ENCODE peak calls at places on chromosomes 3 and 15, in five cellular contexts. One of them, this sample, is unnamed.
A peak's percentile ranks its signal among the peaks of the same experiment; 100 is the strongest.

GRCh38 chr3:50372349-50372748 is 13.0 kb upstream of the TMEM115 start:
- DNase-seq in stimulated activated CD4-positive, alpha-beta T cell treated with anti-CD3 and anti-CD28 coated beads, TNF-alpha, amount 100 ng/mL, for 1 hour: no peak
- DNase-seq in activated T-helper 9 cell treated with anti-CD3 and anti-CD28 coated beads, Interleukin-2, amount 50 U/mL, for 16 hours: no peak
- DNase-seq in GM03348: no peak
- DNase-seq in breast epithelium: no peak
- DNase-seq in this sample: no peak

GRCh38 chr3:50502584-50503423 is 630 bp downstream of the CACNA2D2 start:
- DNase-seq in stimulated activated CD4-positive, alpha-beta T cell treated with anti-CD3 and anti-CD28 coated beads, TNF-alpha, amount 100 ng/mL, for 1 hour: no peak
- DNase-seq in activated T-helper 9 cell treated with anti-CD3 and anti-CD28 coated beads, Interleukin-2, amount 50 U/mL, for 16 hours: peak; percentile 6
- DNase-seq in GM03348: no peak
- DNase-seq in breast epithelium: no peak
- DNase-seq in this sample: no peak

GRCh38 chr3:190064112-190064511 is 56.6 kb downstream of the P3H2 start:
- DNase-seq in stimulated activated CD4-positive, alpha-beta T cell treated with anti-CD3 and anti-CD28 coated beads, TNF-alpha, amount 100 ng/mL, for 1 hour: no peak
- DNase-seq in activated T-helper 9 cell treated with anti-CD3 and anti-CD28 coated beads, Interleukin-2, amount 50 U/mL, for 16 hours: no peak
- DNase-seq in GM03348: peak; percentile 68
- DNase-seq in breast epithelium: no peak
- DNase-seq in this sample: peak; percentile 97

GRCh38 chr3:156742401-156742800 is 68.0 kb downstream of the TIPARP start:
- DNase-seq in stimulated activated CD4-positive, alpha-beta T cell treated with anti-CD3 and anti-CD28 coated beads, TNF-alpha, amount 100 ng/mL, for 1 hour: no peak
- DNase-seq in activated T-helper 9 cell treated with anti-CD3 and anti-CD28 coated beads, Interleukin-2, amount 50 U/mL, for 16 hours: no peak
- DNase-seq in GM03348: no peak
- DNase-seq in breast epithelium: no peak
- DNase-seq in this sample: no peak

GRCh38 chr3:197317250-197317963 is 19.0 kb upstream of the DLG1 start:
- DNase-seq in stimulated activated CD4-positive, alpha-beta T cell treated with anti-CD3 and anti-CD28 coated beads, TNF-alpha, amount 100 ng/mL, for 1 hour: no peak
- DNase-seq in activated T-helper 9 cell treated with anti-CD3 and anti-CD28 coated beads, Interleukin-2, amount 50 U/mL, for 16 hours: no peak
- DNase-seq in GM03348: peak; percentile 74
- DNase-seq in breast epithelium: no peak
- DNase-seq in this sample: peak; percentile 94

GRCh38 chr3:11362600-11362999 is 90.4 kb downstream of the ATG7 start:
- DNase-seq in stimulated activated CD4-positive, alpha-beta T cell treated with anti-CD3 and anti-CD28 coated beads, TNF-alpha, amount 100 ng/mL, for 1 hour: no peak
- DNase-seq in activated T-helper 9 cell treated with anti-CD3 and anti-CD28 coated beads, Interleukin-2, amount 50 U/mL, for 16 hours: no peak
- DNase-seq in GM03348: peak; percentile 39
- DNase-seq in breast epithelium: no peak
- DNase-seq in this sample: peak; percentile 38

GRCh38 chr15:36601497-36601932 is 22.1 kb downstream of the CDIN1 start:
- DNase-seq in stimulated activated CD4-positive, alpha-beta T cell treated with anti-CD3 and anti-CD28 coated beads, TNF-alpha, amount 100 ng/mL, for 1 hour: no peak
- DNase-seq in activated T-helper 9 cell treated with anti-CD3 and anti-CD28 coated beads, Interleukin-2, amount 50 U/mL, for 16 hours: no peak
- DNase-seq in GM03348: peak; percentile 83
- DNase-seq in breast epithelium: no peak
- DNase-seq in this sample: peak; percentile 10

GRCh38 chr3:152120606-152121291 is 148.0 kb upstream of the MBNL1 start:
- DNase-seq in stimulated activated CD4-positive, alpha-beta T cell treated with anti-CD3 and anti-CD28 coated beads, TNF-alpha, amount 100 ng/mL, for 1 hour: no peak
- DNase-seq in activated T-helper 9 cell treated with anti-CD3 and anti-CD28 coated beads, Interleukin-2, amount 50 U/mL, for 16 hours: no peak
- DNase-seq in GM03348: peak; percentile 5
- DNase-seq in breast epithelium: no peak
- DNase-seq in this sample: no peak

GRCh38 chr3:191431160-191431822 is 29.7 kb upstream of the PYDC2 start:
- DNase-seq in stimulated activated CD4-positive, alpha-beta T cell treated with anti-CD3 and anti-CD28 coated beads, TNF-alpha, amount 100 ng/mL, for 1 hour: no peak
- DNase-seq in activated T-helper 9 cell treated with anti-CD3 and anti-CD28 coated beads, Interleukin-2, amount 50 U/mL, for 16 hours: no peak
- DNase-seq in GM03348: no peak
- DNase-seq in breast epithelium: no peak
- DNase-seq in this sample: no peak

GRCh38 chr15:94856267-94856854 is 625.0 kb downstream of the MCTP2 start:
- DNase-seq in stimulated activated CD4-positive, alpha-beta T cell treated with anti-CD3 and anti-CD28 coated beads, TNF-alpha, amount 100 ng/mL, for 1 hour: no peak
- DNase-seq in activated T-helper 9 cell treated with anti-CD3 and anti-CD28 coated beads, Interleukin-2, amount 50 U/mL, for 16 hours: no peak
- DNase-seq in GM03348: no peak
- DNase-seq in breast epithelium: no peak
- DNase-seq in this sample: no peak

GRCh38 chr3:178823140-178823539 is 248.5 kb downstream of the ZMAT3 start:
- DNase-seq in stimulated activated CD4-positive, alpha-beta T cell treated with anti-CD3 and anti-CD28 coated beads, TNF-alpha, amount 100 ng/mL, for 1 hour: no peak
- DNase-seq in activated T-helper 9 cell treated with anti-CD3 and anti-CD28 coated beads, Interleukin-2, amount 50 U/mL, for 16 hours: no peak
- DNase-seq in GM03348: no peak
- DNase-seq in breast epithelium: no peak
- DNase-seq in this sample: no peak

GRCh38 chr3:175336406-175337133 is 477.4 kb downstream of the NAALADL2 start:
- DNase-seq in stimulated activated CD4-positive, alpha-beta T cell treated with anti-CD3 and anti-CD28 coated beads, TNF-alpha, amount 100 ng/mL, for 1 hour: no peak
- DNase-seq in activated T-helper 9 cell treated with anti-CD3 and anti-CD28 coated beads, Interleukin-2, amount 50 U/mL, for 16 hours: no peak
- DNase-seq in GM03348: no peak
- DNase-seq in breast epithelium: no peak
- DNase-seq in this sample: peak; percentile 16

GRCh38 chr3:74426571-74426970 is 187.9 kb downstream of the CNTN3 start:
- DNase-seq in stimulated activated CD4-positive, alpha-beta T cell treated with anti-CD3 and anti-CD28 coated beads, TNF-alpha, amount 100 ng/mL, for 1 hour: no peak
- DNase-seq in activated T-helper 9 cell treated with anti-CD3 and anti-CD28 coated beads, Interleukin-2, amount 50 U/mL, for 16 hours: no peak
- DNase-seq in GM03348: peak; percentile 61
- DNase-seq in breast epithelium: no peak
- DNase-seq in this sample: no peak

GRCh38 chr3:42099020-42099765 is 8.0 kb downstream of the TRAK1 start:
- DNase-seq in stimulated activated CD4-positive, alpha-beta T cell treated with anti-CD3 and anti-CD28 coated beads, TNF-alpha, amount 100 ng/mL, for 1 hour: no peak
- DNase-seq in activated T-helper 9 cell treated with anti-CD3 and anti-CD28 coated beads, Interleukin-2, amount 50 U/mL, for 16 hours: no peak
- DNase-seq in GM03348: no peak
- DNase-seq in breast epithelium: no peak
- DNase-seq in this sample: no peak

GRCh38 chr3:4957978-4958377 is 21.3 kb upstream of the BHLHE40 start:
- DNase-seq in stimulated activated CD4-positive, alpha-beta T cell treated with anti-CD3 and anti-CD28 coated beads, TNF-alpha, amount 100 ng/mL, for 1 hour: no peak
- DNase-seq in activated T-helper 9 cell treated with anti-CD3 and anti-CD28 coated beads, Interleukin-2, amount 50 U/mL, for 16 hours: no peak
- DNase-seq in GM03348: no peak
- DNase-seq in breast epithelium: no peak
- DNase-seq in this sample: no peak

GRCh38 chr15:64807751-64808222 is 17.7 kb downstream of the PIF1 start:
- DNase-seq in stimulated activated CD4-positive, alpha-beta T cell treated with anti-CD3 and anti-CD28 coated beads, TNF-alpha, amount 100 ng/mL, for 1 hour: no peak
- DNase-seq in activated T-helper 9 cell treated with anti-CD3 and anti-CD28 coated beads, Interleukin-2, amount 50 U/mL, for 16 hours: no peak
- DNase-seq in GM03348: no peak
- DNase-seq in breast epithelium: no peak
- DNase-seq in this sample: no peak

GRCh38 chr3:17518189-17519059 is 224.0 kb downstream of the TBC1D5 start:
- DNase-seq in stimulated activated CD4-positive, alpha-beta T cell treated with anti-CD3 and anti-CD28 coated beads, TNF-alpha, amount 100 ng/mL, for 1 hour: no peak
- DNase-seq in activated T-helper 9 cell treated with anti-CD3 and anti-CD28 coated beads, Interleukin-2, amount 50 U/mL, for 16 hours: no peak
- DNase-seq in GM03348: no peak
- DNase-seq in breast epithelium: no peak
- DNase-seq in this sample: no peak

GRCh38 chr3:73525591-73525990 is 99.2 kb downstream of the PDZRN3 start:
- DNase-seq in stimulated activated CD4-positive, alpha-beta T cell treated with anti-CD3 and anti-CD28 coated beads, TNF-alpha, amount 100 ng/mL, for 1 hour: no peak
- DNase-seq in activated T-helper 9 cell treated with anti-CD3 and anti-CD28 coated beads, Interleukin-2, amount 50 U/mL, for 16 hours: no peak
- DNase-seq in GM03348: no peak
- DNase-seq in breast epithelium: no peak
- DNase-seq in this sample: no peak

GRCh38 chr3:107813066-107813465 is 277.8 kb downstream of the CD47 start:
- DNase-seq in stimulated activated CD4-positive, alpha-beta T cell treated with anti-CD3 and anti-CD28 coated beads, TNF-alpha, amount 100 ng/mL, for 1 hour: no peak
- DNase-seq in activated T-helper 9 cell treated with anti-CD3 and anti-CD28 coated beads, Interleukin-2, amount 50 U/mL, for 16 hours: no peak
- DNase-seq in GM03348: peak; percentile 15
- DNase-seq in breast epithelium: no peak
- DNase-seq in this sample: peak; percentile 32

GRCh38 chr15:49247556-49248102 is 77.6 kb downstream of the GALK2 start:
- DNase-seq in stimulated activated CD4-positive, alpha-beta T cell treated with anti-CD3 and anti-CD28 coated beads, TNF-alpha, amount 100 ng/mL, for 1 hour: no peak
- DNase-seq in activated T-helper 9 cell treated with anti-CD3 and anti-CD28 coated beads, Interleukin-2, amount 50 U/mL, for 16 hours: no peak
- DNase-seq in GM03348: peak; percentile 41
- DNase-seq in breast epithelium: no peak
- DNase-seq in this sample: peak; percentile 6

GRCh38 chr15:93070901-93071300 is 18.1 kb downstream of the RGMA start:
- DNase-seq in stimulated activated CD4-positive, alpha-beta T cell treated with anti-CD3 and anti-CD28 coated beads, TNF-alpha, amount 100 ng/mL, for 1 hour: no peak
- DNase-seq in activated T-helper 9 cell treated with anti-CD3 and anti-CD28 coated beads, Interleukin-2, amount 50 U/mL, for 16 hours: no peak
- DNase-seq in GM03348: no peak
- DNase-seq in breast epithelium: no peak
- DNase-seq in this sample: no peak

GRCh38 chr15:85704021-85704420 is 90.7 kb downstream of the KLHL25 start:
- DNase-seq in stimulated activated CD4-positive, alpha-beta T cell treated with anti-CD3 and anti-CD28 coated beads, TNF-alpha, amount 100 ng/mL, for 1 hour: no peak
- DNase-seq in activated T-helper 9 cell treated with anti-CD3 and anti-CD28 coated beads, Interleukin-2, amount 50 U/mL, for 16 hours: no peak
- DNase-seq in GM03348: no peak
- DNase-seq in breast epithelium: no peak
- DNase-seq in this sample: no peak

GRCh38 chr15:89975482-89976291 is 25.4 kb upstream of the ZNF710 start:
- DNase-seq in stimulated activated CD4-positive, alpha-beta T cell treated with anti-CD3 and anti-CD28 coated beads, TNF-alpha, amount 100 ng/mL, for 1 hour: no peak
- DNase-seq in activated T-helper 9 cell treated with anti-CD3 and anti-CD28 coated beads, Interleukin-2, amount 50 U/mL, for 16 hours: no peak
- DNase-seq in GM03348: no peak
- DNase-seq in breast epithelium: no peak
- DNase-seq in this sample: no peak

GRCh38 chr15:76330281-76330680 is 6.3 kb upstream of the ISL2 start:
- DNase-seq in stimulated activated CD4-positive, alpha-beta T cell treated with anti-CD3 and anti-CD28 coated beads, TNF-alpha, amount 100 ng/mL, for 1 hour: no peak
- DNase-seq in activated T-helper 9 cell treated with anti-CD3 and anti-CD28 coated beads, Interleukin-2, amount 50 U/mL, for 16 hours: no peak
- DNase-seq in GM03348: peak; percentile 73
- DNase-seq in breast epithelium: no peak
- DNase-seq in this sample: peak; percentile 34

GRCh38 chr3:160163259-160163878 is 61.9 kb upstream of the C3orf80 start:
- DNase-seq in stimulated activated CD4-positive, alpha-beta T cell treated with anti-CD3 and anti-CD28 coated beads, TNF-alpha, amount 100 ng/mL, for 1 hour: no peak
- DNase-seq in activated T-helper 9 cell treated with anti-CD3 and anti-CD28 coated beads, Interleukin-2, amount 50 U/mL, for 16 hours: no peak
- DNase-seq in GM03348: peak; percentile 61
- DNase-seq in breast epithelium: no peak
- DNase-seq in this sample: peak; percentile 29

GRCh38 chr15:85333132-85333831 is 47.1 kb upstream of the AKAP13 start:
- DNase-seq in stimulated activated CD4-positive, alpha-beta T cell treated with anti-CD3 and anti-CD28 coated beads, TNF-alpha, amount 100 ng/mL, for 1 hour: no peak
- DNase-seq in activated T-helper 9 cell treated with anti-CD3 and anti-CD28 coated beads, Interleukin-2, amount 50 U/mL, for 16 hours: no peak
- DNase-seq in GM03348: peak; percentile 85
- DNase-seq in breast epithelium: no peak
- DNase-seq in this sample: no peak

GRCh38 chr3:197792019-197792647 is 1.1 kb downstream of the LRCH3 start:
- DNase-seq in stimulated activated CD4-positive, alpha-beta T cell treated with anti-CD3 and anti-CD28 coated beads, TNF-alpha, amount 100 ng/mL, for 1 hour: no peak
- DNase-seq in activated T-helper 9 cell treated with anti-CD3 and anti-CD28 coated beads, Interleukin-2, amount 50 U/mL, for 16 hours: peak; percentile 10
- DNase-seq in GM03348: no peak
- DNase-seq in breast epithelium: no peak
- DNase-seq in this sample: peak; percentile 25

GRCh38 chr3:42544492-42545283 is 37.1 kb downstream of the SEC22C start:
- DNase-seq in stimulated activated CD4-positive, alpha-beta T cell treated with anti-CD3 and anti-CD28 coated beads, TNF-alpha, amount 100 ng/mL, for 1 hour: no peak
- DNase-seq in activated T-helper 9 cell treated with anti-CD3 and anti-CD28 coated beads, Interleukin-2, amount 50 U/mL, for 16 hours: no peak
- DNase-seq in GM03348: no peak
- DNase-seq in breast epithelium: peak; percentile 81
- DNase-seq in this sample: no peak

GRCh38 chr15:57720861-57721260 is 14.3 kb downstream of the POLR2M start:
- DNase-seq in stimulated activated CD4-positive, alpha-beta T cell treated with anti-CD3 and anti-CD28 coated beads, TNF-alpha, amount 100 ng/mL, for 1 hour: no peak
- DNase-seq in activated T-helper 9 cell treated with anti-CD3 and anti-CD28 coated beads, Interleukin-2, amount 50 U/mL, for 16 hours: no peak
- DNase-seq in GM03348: peak; percentile 61
- DNase-seq in breast epithelium: no peak
- DNase-seq in this sample: no peak

GRCh38 chr3:55408193-55408826 is 78.8 kb downstream of the WNT5A start:
- DNase-seq in stimulated activated CD4-positive, alpha-beta T cell treated with anti-CD3 and anti-CD28 coated beads, TNF-alpha, amount 100 ng/mL, for 1 hour: no peak
- DNase-seq in activated T-helper 9 cell treated with anti-CD3 and anti-CD28 coated beads, Interleukin-2, amount 50 U/mL, for 16 hours: no peak
- DNase-seq in GM03348: no peak
- DNase-seq in breast epithelium: no peak
- DNase-seq in this sample: peak; percentile 13

GRCh38 chr3:195154793-195155535 is 116.0 kb downstream of the XXYLT1 start:
- DNase-seq in stimulated activated CD4-positive, alpha-beta T cell treated with anti-CD3 and anti-CD28 coated beads, TNF-alpha, amount 100 ng/mL, for 1 hour: no peak
- DNase-seq in activated T-helper 9 cell treated with anti-CD3 and anti-CD28 coated beads, Interleukin-2, amount 50 U/mL, for 16 hours: no peak
- DNase-seq in GM03348: peak; percentile 86
- DNase-seq in breast epithelium: peak; percentile 92
- DNase-seq in this sample: peak; percentile 80

GRCh38 chr15:47485419-47485818 is 231.9 kb upstream of the SEMA6D start:
- DNase-seq in stimulated activated CD4-positive, alpha-beta T cell treated with anti-CD3 and anti-CD28 coated beads, TNF-alpha, amount 100 ng/mL, for 1 hour: no peak
- DNase-seq in activated T-helper 9 cell treated with anti-CD3 and anti-CD28 coated beads, Interleukin-2, amount 50 U/mL, for 16 hours: no peak
- DNase-seq in GM03348: no peak
- DNase-seq in breast epithelium: no peak
- DNase-seq in this sample: no peak

GRCh38 chr15:74917676-74918075 is 11.0 kb upstream of the FAM219B start:
- DNase-seq in stimulated activated CD4-positive, alpha-beta T cell treated with anti-CD3 and anti-CD28 coated beads, TNF-alpha, amount 100 ng/mL, for 1 hour: no peak
- DNase-seq in activated T-helper 9 cell treated with anti-CD3 and anti-CD28 coated beads, Interleukin-2, amount 50 U/mL, for 16 hours: no peak
- DNase-seq in GM03348: no peak
- DNase-seq in breast epithelium: no peak
- DNase-seq in this sample: no peak

GRCh38 chr15:31308185-31308639 is 18.4 kb upstream of the KLF13 start:
- DNase-seq in stimulated activated CD4-positive, alpha-beta T cell treated with anti-CD3 and anti-CD28 coated beads, TNF-alpha, amount 100 ng/mL, for 1 hour: no peak
- DNase-seq in activated T-helper 9 cell treated with anti-CD3 and anti-CD28 coated beads, Interleukin-2, amount 50 U/mL, for 16 hours: no peak
- DNase-seq in GM03348: no peak
- DNase-seq in breast epithelium: no peak
- DNase-seq in this sample: no peak

GRCh38 chr3:144039661-144040060 is 68.0 kb downstream of the DIPK2A start:
- DNase-seq in stimulated activated CD4-positive, alpha-beta T cell treated with anti-CD3 and anti-CD28 coated beads, TNF-alpha, amount 100 ng/mL, for 1 hour: no peak
- DNase-seq in activated T-helper 9 cell treated with anti-CD3 and anti-CD28 coated beads, Interleukin-2, amount 50 U/mL, for 16 hours: no peak
- DNase-seq in GM03348: no peak
- DNase-seq in breast epithelium: no peak
- DNase-seq in this sample: peak; percentile 59

This sample was measured in renal cortical epithelial cell.